ENCODE peak calls at places on chromosomes 4 and X, in nine cellular contexts. B, F, Q, H, C, Y, U, R and S are unnamed samples.

GRCh38 chr4:146329042-146329716 is 114.8 kb downstream of the REELD1 start:
- DNase-seq in U (no peak), C (no peak), H (peak), Y (peak), F (no peak), Q (no peak), B (no peak), R (no peak), S (no peak)

GRCh38 chr4:110614173-110614948 is 8.5 kb downstream of the PITX2 start:
- DNase-seq in Q (no peak), R (no peak), H (no peak), Y (no peak), F (no peak), B (peak), C (no peak), U (peak), S (no peak)

GRCh38 chr4:6892190-6892908 is 17.3 kb upstream of the TBC1D14 start:
- DNase-seq in H (no peak), R (peak), C (no peak), U (peak), Y (peak), F (no peak), B (peak), Q (no peak), S (no peak)

GRCh38 chrX:123833387-123833786 is 26.5 kb upstream of the XIAP start:
- DNase-seq in U (peak), R (peak), H (no peak), C (no peak), B (peak), F (no peak), Q (peak), Y (peak), S (peak)

GRCh38 chr4:101347557-101348366 is 436 bp upstream of the PPP3CA start:
- DNase-seq in F (peak), Q (peak), Y (peak), C (peak), R (peak), H (peak), U (peak), B (peak), S (peak)

GRCh38 chr4:52643846-52644245 is 15.3 kb downstream of the USP46 start:
- DNase-seq in B (no peak), F (no peak), R (no peak), Q (peak), U (no peak), H (no peak), Y (peak), C (no peak), S (no peak)

GRCh38 chr4:105637409-105638258 is 70.9 kb downstream of the INTS12 start:
- DNase-seq in Q (peak), B (no peak), R (no peak), Y (peak), U (peak), C (no peak), H (no peak), F (peak), S (no peak)

GRCh38 chr4:70734971-70735370 is 13.2 kb downstream of the RUFY3 start:
- DNase-seq in H (no peak), R (no peak), B (no peak), U (no peak), Y (no peak), Q (no peak), F (no peak), C (no peak), S (no peak)

GRCh38 chr4:83110222-83110945 is 4.1 kb downstream of the PLAC8 start:
- DNase-seq in Q (peak), F (peak), B (peak), Y (peak), R (peak), H (no peak), U (peak), C (peak), S (peak)

GRCh38 chr4:79917246-79917645 is 155.8 kb downstream of the ANTXR2 start:
- DNase-seq in B (peak), F (no peak), Q (peak), U (peak), R (no peak), Y (peak), H (peak), C (no peak), S (no peak)

GRCh38 chr4:98864560-98864959 is 64.4 kb downstream of the EIF4E start:
- DNase-seq in C (no peak), B (no peak), Y (no peak), U (no peak), F (no peak), Q (no peak), H (no peak), R (no peak), S (no peak)

GRCh38 chr4:140837742-140838141 is 81.6 kb upstream of the TBC1D9 start:
- DNase-seq in C (no peak), Q (no peak), B (no peak), U (no peak), Y (no peak), F (no peak), H (no peak), R (no peak), S (no peak)

DNA sequence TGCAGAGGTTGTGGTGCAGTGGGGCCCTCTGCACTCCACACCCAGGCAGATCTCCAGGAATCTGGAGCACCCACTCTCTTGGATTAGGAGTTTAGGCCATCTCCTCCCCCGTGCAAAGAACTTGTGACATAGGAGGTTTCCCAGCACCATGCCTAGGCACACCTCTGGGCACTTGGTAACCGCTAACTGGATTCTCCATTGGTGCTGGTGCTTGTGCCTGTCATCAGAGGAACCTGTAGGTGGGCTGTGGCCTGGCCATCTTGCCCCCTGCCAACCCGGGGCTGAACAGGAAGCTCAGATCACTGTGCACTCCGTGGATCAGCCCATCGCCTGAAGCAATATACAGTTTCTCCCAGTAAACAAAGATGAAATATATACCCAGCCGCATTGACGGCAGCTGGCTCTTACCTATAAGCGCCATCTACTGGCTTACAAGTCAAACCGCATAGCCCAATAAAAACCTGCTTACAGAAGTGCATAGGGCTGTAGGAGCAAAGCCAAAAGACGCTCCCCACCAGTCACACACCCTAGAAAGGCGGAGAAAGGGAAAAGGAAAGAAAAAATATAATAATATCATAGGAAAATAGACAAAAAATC is 19.1 kb upstream of the TEX13B start:
- DNase-seq in Y (peak), H (no peak), Q (peak), R (no peak), B (peak), U (peak), F (no peak), C (no peak), S (no peak)
- TF ChIP-seq CTCF in Y (peak), H (peak), Q (peak), R (peak), B (peak), U (peak), F (no peak), C (no peak), S (peak)

DNA sequence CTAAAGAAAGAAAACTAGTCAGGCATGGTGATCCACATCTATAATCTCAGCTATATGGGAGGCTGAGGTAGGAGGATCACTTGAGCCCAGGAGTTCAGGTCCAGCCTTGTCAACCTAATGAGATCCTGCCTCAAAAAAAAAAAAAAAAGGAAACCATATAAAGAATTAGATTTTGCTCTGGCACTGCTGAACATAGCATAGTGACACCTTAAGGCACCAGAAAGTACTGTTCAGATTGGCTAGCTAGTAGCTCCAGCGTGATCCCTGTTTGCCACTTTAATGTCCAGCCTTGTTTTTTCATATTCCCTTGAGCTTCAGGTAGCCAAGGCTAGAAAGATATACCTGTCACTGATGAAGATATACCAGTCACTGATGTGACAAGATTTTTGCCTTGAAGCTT is 34.1 kb downstream of the EXOC1 start:
- DNase-seq in B (no peak), C (no peak), Y (no peak), Q (no peak), H (no peak), R (no peak), F (no peak), U (peak), S (no peak)
- TF ChIP-seq CTCF in B (peak), C (no peak), Y (no peak), Q (no peak), H (no peak), R (no peak), F (no peak), U (peak), S (peak)

GRCh38 chr4:13196721-13197120 is 287.4 kb downstream of the RAB28 start:
- DNase-seq in C (no peak), R (no peak), Q (no peak), B (no peak), H (no peak), Y (no peak), U (no peak), F (no peak), S (no peak)

DNA sequence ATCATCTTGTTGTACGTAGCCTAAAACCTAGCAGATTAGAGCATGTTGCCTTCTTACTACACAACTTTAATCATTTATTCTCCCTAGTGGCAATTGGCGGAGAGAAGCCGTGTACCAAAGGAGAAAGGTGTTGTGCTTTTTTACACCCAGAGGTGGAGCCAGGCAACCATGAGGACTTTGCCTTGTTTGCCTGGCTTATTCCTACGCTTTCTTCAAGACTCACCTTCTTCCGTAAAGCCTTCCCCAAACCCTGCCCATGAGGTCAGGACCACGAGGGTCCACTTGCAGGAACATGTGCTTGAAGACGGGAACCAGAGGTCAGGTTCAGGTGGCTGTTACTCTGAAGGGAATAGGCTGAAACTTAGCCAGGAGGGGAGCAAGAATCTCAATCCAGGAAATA is 290.5 kb downstream of the RAB28 start:
- DNase-seq in C (no peak), Y (no peak), B (no peak), F (no peak), H (no peak), U (no peak), Q (no peak), R (no peak), S (no peak)
- TF ChIP-seq CTCF in C (no peak), Y (no peak), B (peak), F (no peak), H (no peak), U (no peak), Q (no peak), R (no peak), S (no peak)

DNA sequence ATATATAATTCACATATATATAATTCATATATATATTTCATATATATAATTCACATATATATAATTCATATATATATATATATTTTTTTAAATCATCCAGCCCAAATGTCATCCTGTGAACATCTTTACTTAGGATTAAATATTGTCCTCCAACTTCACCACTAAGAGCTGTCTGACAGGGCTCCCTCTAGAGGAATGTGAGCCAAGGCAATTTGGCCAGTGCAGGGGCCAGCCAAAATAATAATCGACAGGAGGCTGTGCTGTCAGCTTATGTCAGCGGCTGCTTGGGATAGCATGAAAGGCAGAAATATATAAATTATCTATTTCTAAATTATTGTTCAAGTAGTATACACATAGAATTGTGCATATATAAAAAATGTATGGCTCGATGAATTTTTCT is 29.5 kb downstream of the EGFL6 start:
- DNase-seq in B (no peak), H (no peak), F (no peak), R (no peak), Y (peak), U (peak), C (no peak), Q (no peak), S (no peak)
- TF ChIP-seq CTCF in B (peak), H (peak), F (no peak), R (peak), Y (peak), U (peak), C (no peak), Q (no peak), S (peak)

GRCh38 chr4:106875340-106875739 is 160.8 kb downstream of the DKK2 start:
- DNase-seq in R (no peak), U (peak), H (no peak), Y (no peak), Q (peak), C (no peak), F (no peak), B (peak), S (no peak)
- TF ChIP-seq CTCF in R (no peak), U (peak), H (no peak), Y (no peak), Q (no peak), C (no peak), F (no peak), B (peak), S (no peak)

GRCh38 chr4:169492436-169493163 is 119.8 kb downstream of the NEK1 start:
- DNase-seq in F (no peak), B (peak), Y (peak), U (peak), H (no peak), Q (peak), C (no peak), R (peak), S (no peak)
- TF ChIP-seq CTCF in F (no peak), B (peak), Y (peak), U (peak), H (peak), Q (peak), C (peak), R (peak), S (peak)

DNA sequence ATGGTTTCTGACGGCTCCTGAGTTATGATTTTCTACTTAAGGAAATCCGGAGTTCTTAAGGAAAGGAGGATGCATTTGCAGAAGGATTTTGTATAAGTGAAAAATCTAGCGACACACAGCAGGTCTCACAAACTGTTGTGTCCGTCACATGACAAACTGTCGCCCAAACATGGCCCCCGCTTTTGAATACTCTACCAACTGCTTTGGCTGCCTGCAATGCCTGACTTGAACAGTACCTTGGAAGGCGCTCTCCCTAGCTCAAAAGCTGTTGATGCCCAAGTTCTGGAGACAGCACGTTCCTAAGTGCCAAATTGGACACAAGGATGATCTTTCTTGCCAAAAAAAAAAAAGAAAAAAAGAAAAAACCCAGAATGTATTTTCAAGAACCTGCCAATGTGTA is 103.2 kb downstream of the ENPP6 start:
- DNase-seq in U (no peak), C (no peak), Q (no peak), R (no peak), H (no peak), B (no peak), Y (no peak), F (no peak), S (no peak)
- TF ChIP-seq CTCF in U (peak), C (no peak), Q (no peak), R (no peak), H (no peak), B (peak), Y (no peak), F (no peak), S (no peak)

DNA sequence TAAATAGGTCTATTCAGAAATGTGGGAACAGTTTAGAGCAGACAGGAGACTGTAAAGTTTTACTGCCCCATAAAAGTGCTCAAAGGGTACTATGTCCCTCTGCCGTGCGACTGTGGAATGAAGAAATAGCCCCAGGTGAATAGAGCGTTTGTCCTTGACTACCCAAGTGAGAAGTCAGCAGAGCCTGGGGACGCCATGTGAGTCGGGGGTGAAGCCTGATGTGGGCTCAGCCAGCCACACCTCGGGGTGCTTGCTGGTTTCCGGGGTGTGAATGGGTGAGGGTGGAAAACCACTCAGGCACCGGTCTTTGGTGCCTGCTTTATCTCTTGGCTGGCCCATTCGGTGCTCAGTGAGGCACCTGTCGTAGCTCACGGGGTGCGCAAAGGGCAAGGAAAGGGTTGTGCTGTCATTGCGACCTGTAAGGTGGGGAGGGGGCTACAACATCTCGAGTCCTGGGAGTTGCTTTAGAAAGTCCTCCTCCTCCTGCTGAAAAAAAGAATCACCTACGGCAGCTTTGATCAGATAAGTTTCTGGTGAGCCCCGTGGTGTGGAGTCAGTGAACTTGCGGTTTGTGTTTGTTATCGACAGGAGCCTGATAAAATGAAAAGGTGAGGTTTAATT is 895 bp downstream of the TRIM2 start:
- DNase-seq in U (peak), C (no peak), F (no peak), Q (peak), H (no peak), B (peak), Y (no peak), R (no peak), S (no peak)
- TF ChIP-seq CTCF in U (peak), C (no peak), F (no peak), Q (no peak), H (no peak), B (peak), Y (no peak), R (peak), S (peak)

GRCh38 chr4:23455482-23455881 is 434.4 kb downstream of the PPARGC1A start:
- DNase-seq in H (no peak), C (no peak), R (peak), Q (no peak), F (no peak), U (peak), B (peak), Y (peak), S (no peak)
- TF ChIP-seq CTCF in H (no peak), C (no peak), R (peak), Q (no peak), F (no peak), U (peak), B (peak), Y (no peak), S (peak)

GRCh38 chr4:3299122-3299521 is 6.3 kb downstream of the RGS12 start:
- DNase-seq in R (no peak), C (no peak), U (no peak), Y (no peak), F (no peak), H (no peak), Q (no peak), B (peak), S (no peak)
- TF ChIP-seq CTCF in R (no peak), C (no peak), U (no peak), Y (no peak), F (no peak), H (no peak), Q (no peak), B (no peak), S (no peak)